ENCODE peak calls at places on chromosomes 12 and 14, in five cellular contexts. One of them, this sample, is unnamed.

GRCh38 chr14:32345311-32345771 is 16.2 kb downstream of the AKAP6 start:
- DNase-seq in kidney: no peak
- DNase-seq in caudate nucleus: no peak
- DNase-seq in Ammon's horn: peak; percentile 45
- DNase-seq in PC-3: peak; percentile 2
- DNase-seq in this sample: no peak

GRCh38 chr12:30000401-30000800 is 216.7 kb upstream of the TMTC1 start:
- DNase-seq in Ammon's horn: no peak
- DNase-seq in kidney: no peak
- DNase-seq in PC-3: no peak
- DNase-seq in caudate nucleus: no peak
- DNase-seq in this sample: no peak

GRCh38 chr12:69885656-69886055 is 60.6 kb downstream of the MYRFL start:
- DNase-seq in PC-3: no peak
- DNase-seq in kidney: no peak
- DNase-seq in Ammon's horn: no peak
- DNase-seq in caudate nucleus: no peak
- DNase-seq in this sample: no peak

GRCh38 chr12:75908961-75909699 is 122.4 kb downstream of the PHLDA1 start:
- DNase-seq in kidney: peak; percentile 61
- DNase-seq in caudate nucleus: no peak
- DNase-seq in PC-3: peak; percentile 41
- DNase-seq in Ammon's horn: peak; percentile 57
- DNase-seq in this sample: peak; percentile 29

GRCh38 chr12:118187746-118188390 is 51.9 kb downstream of the PEBP1 start:
- DNase-seq in PC-3: no peak
- DNase-seq in caudate nucleus: no peak
- DNase-seq in kidney: no peak
- DNase-seq in Ammon's horn: no peak
- DNase-seq in this sample: no peak

GRCh38 chr12:94304566-94305061 is 155.1 kb downstream of the CEP83 start:
- DNase-seq in PC-3: no peak
- DNase-seq in Ammon's horn: no peak
- DNase-seq in caudate nucleus: no peak
- DNase-seq in kidney: no peak
- DNase-seq in this sample: no peak

GRCh38 chr14:41362134-41362533 is 244.5 kb upstream of the LRFN5 start:
- DNase-seq in PC-3: peak; percentile 55
- DNase-seq in caudate nucleus: no peak
- DNase-seq in Ammon's horn: no peak
- DNase-seq in kidney: no peak
- DNase-seq in this sample: no peak

GRCh38 chr14:104405566-104406226 is 173.9 kb upstream of the C14orf180 start:
- DNase-seq in kidney: no peak
- DNase-seq in PC-3: no peak
- DNase-seq in caudate nucleus: no peak
- DNase-seq in Ammon's horn: no peak
- DNase-seq in this sample: no peak

GRCh38 chr14:95040723-95041476 is 116.4 kb downstream of the DICER1 start:
- DNase-seq in PC-3: no peak
- DNase-seq in kidney: no peak
- DNase-seq in Ammon's horn: no peak
- DNase-seq in caudate nucleus: no peak
- DNase-seq in this sample: no peak

GRCh38 chr12:126295652-126296051 is 1230.4 kb downstream of the AACS start:
- DNase-seq in PC-3: no peak
- DNase-seq in caudate nucleus: no peak
- DNase-seq in kidney: no peak
- DNase-seq in Ammon's horn: no peak
- DNase-seq in this sample: no peak

GRCh38 chr14:77113644-77114043 is 15.6 kb downstream of the CIPC start:
- DNase-seq in PC-3: no peak
- DNase-seq in caudate nucleus: no peak
- DNase-seq in kidney: peak; percentile 55
- DNase-seq in Ammon's horn: no peak
- DNase-seq in this sample: no peak

GRCh38 chr14:43475762-43476161 is 1031.3 kb downstream of the FSCB start:
- DNase-seq in PC-3: peak; percentile 57
- DNase-seq in kidney: no peak
- DNase-seq in caudate nucleus: no peak
- DNase-seq in Ammon's horn: no peak
- DNase-seq in this sample: no peak

GRCh38 chr14:56561586-56561985 is 18.0 kb upstream of the TMEM260 start:
- DNase-seq in PC-3: no peak
- DNase-seq in Ammon's horn: no peak
- DNase-seq in kidney: no peak
- DNase-seq in caudate nucleus: no peak
- DNase-seq in this sample: no peak

GRCh38 chr14:80388980-80389711 is 177.8 kb upstream of the DIO2 start:
- DNase-seq in kidney: no peak
- DNase-seq in PC-3: peak; percentile 94
- DNase-seq in Ammon's horn: no peak
- DNase-seq in caudate nucleus: no peak
- DNase-seq in this sample: no peak

GRCh38 chr12:130574402-130574801 is 141.7 kb downstream of the RIMBP2 start:
- DNase-seq in PC-3: no peak
- DNase-seq in kidney: no peak
- DNase-seq in Ammon's horn: no peak
- DNase-seq in caudate nucleus: no peak
- DNase-seq in this sample: no peak

GRCh38 chr12:34208331-34209258 is 186.3 kb downstream of the ALG10 start:
- DNase-seq in Ammon's horn: no peak
- DNase-seq in PC-3: no peak
- DNase-seq in caudate nucleus: no peak
- DNase-seq in kidney: no peak
- DNase-seq in this sample: no peak

GRCh38 chr12:92064420-92064819 is 81.2 kb downstream of the BTG1 start:
- DNase-seq in kidney: no peak
- DNase-seq in Ammon's horn: peak; percentile 62
- DNase-seq in caudate nucleus: no peak
- DNase-seq in PC-3: no peak
- DNase-seq in this sample: no peak

GRCh38 chr14:105581551-105582341 is 55.4 kb downstream of the TMEM121 start:
- DNase-seq in kidney: peak; percentile 62
- DNase-seq in PC-3: no peak
- DNase-seq in caudate nucleus: no peak
- DNase-seq in Ammon's horn: no peak
- DNase-seq in this sample: no peak

GRCh38 chr14:22520235-22520634 is 68.8 kb downstream of the DAD1 start:
- DNase-seq in kidney: no peak
- DNase-seq in PC-3: no peak
- DNase-seq in caudate nucleus: no peak
- DNase-seq in Ammon's horn: peak; percentile 38
- DNase-seq in this sample: peak; percentile 40

GRCh38 chr14:95270203-95270602 is 49.5 kb downstream of the CLMN start:
- DNase-seq in caudate nucleus: no peak
- DNase-seq in kidney: no peak
- DNase-seq in Ammon's horn: no peak
- DNase-seq in PC-3: no peak
- DNase-seq in this sample: no peak

GRCh38 chr12:108810636-108811035 is 46.7 kb downstream of the SSH1 start:
- DNase-seq in PC-3: no peak
- DNase-seq in Ammon's horn: no peak
- DNase-seq in kidney: no peak
- DNase-seq in caudate nucleus: no peak
- DNase-seq in this sample: no peak

GRCh38 chr14:102811254-102811963 is 34.2 kb downstream of the TRAF3 start:
- DNase-seq in caudate nucleus: no peak
- DNase-seq in Ammon's horn: no peak
- DNase-seq in kidney: no peak
- DNase-seq in PC-3: no peak
- DNase-seq in this sample: no peak

GRCh38 chr12:93122089-93122488 is 193.0 kb upstream of the EEA1 start:
- DNase-seq in caudate nucleus: no peak
- DNase-seq in PC-3: peak; percentile 54
- DNase-seq in Ammon's horn: no peak
- DNase-seq in kidney: no peak
- DNase-seq in this sample: no peak

GRCh38 chr12:130788515-130788914 is 50.5 kb downstream of the STX2 start:
- DNase-seq in PC-3: no peak
- DNase-seq in kidney: no peak
- DNase-seq in caudate nucleus: no peak
- DNase-seq in Ammon's horn: no peak
- DNase-seq in this sample: no peak

GRCh38 chr12:101779626-101780025 is 40.4 kb upstream of the SYCP3 start:
- DNase-seq in caudate nucleus: no peak
- DNase-seq in kidney: no peak
- DNase-seq in Ammon's horn: no peak
- DNase-seq in PC-3: no peak
- DNase-seq in this sample: no peak

GRCh38 chr12:110657747-110658146 is 31.2 kb downstream of the HVCN1 start:
- DNase-seq in PC-3: no peak
- DNase-seq in kidney: no peak
- DNase-seq in Ammon's horn: peak; percentile 70
- DNase-seq in caudate nucleus: no peak
- DNase-seq in this sample: no peak

GRCh38 chr14:105664691-105665090 is 138.3 kb downstream of the TMEM121 start:
- DNase-seq in Ammon's horn: no peak
- DNase-seq in kidney: peak; percentile 64
- DNase-seq in caudate nucleus: no peak
- DNase-seq in PC-3: no peak
- DNase-seq in this sample: no peak

GRCh38 chr12:109331546-109331945 is 16.2 kb upstream of the MYO1H start:
- DNase-seq in caudate nucleus: no peak
- DNase-seq in kidney: no peak
- DNase-seq in Ammon's horn: no peak
- DNase-seq in PC-3: no peak
- DNase-seq in this sample: no peak

GRCh38 chr12:22624573-22624907 is 431 bp upstream of the ETNK1 start:
- DNase-seq in caudate nucleus: no peak
- DNase-seq in kidney: no peak
- DNase-seq in Ammon's horn: no peak
- DNase-seq in PC-3: no peak
- DNase-seq in this sample: no peak

GRCh38 chr14:20631821-20632389 is 9.6 kb downstream of the OR6S1 start:
- DNase-seq in kidney: peak; percentile 83
- DNase-seq in caudate nucleus: no peak
- DNase-seq in Ammon's horn: no peak
- DNase-seq in PC-3: peak; percentile 81
- DNase-seq in this sample: no peak

GRCh38 chr12:96872946-96873345 is 34.1 kb upstream of the NEDD1 start:
- DNase-seq in caudate nucleus: no peak
- DNase-seq in Ammon's horn: no peak
- DNase-seq in kidney: no peak
- DNase-seq in PC-3: no peak
- DNase-seq in this sample: no peak

GRCh38 chr12:25839470-25839869 is 119.0 kb upstream of the RASSF8 start:
- DNase-seq in caudate nucleus: no peak
- DNase-seq in PC-3: peak; percentile 98
- DNase-seq in kidney: no peak
- DNase-seq in Ammon's horn: no peak
- DNase-seq in this sample: no peak

GRCh38 chr14:23436327-23437141 is 1.1 kb upstream of the MYH7 start:
- DNase-seq in Ammon's horn: peak; percentile 90
- DNase-seq in PC-3: no peak
- DNase-seq in kidney: peak; percentile 89
- DNase-seq in caudate nucleus: peak; percentile 43
- DNase-seq in this sample: peak; percentile 85

GRCh38 chr14:100810861-100811461 is 15.0 kb upstream of the MEG3 start:
- DNase-seq in Ammon's horn: no peak
- DNase-seq in kidney: peak; percentile 1
- DNase-seq in PC-3: peak; percentile 3
- DNase-seq in caudate nucleus: no peak
- DNase-seq in this sample: no peak

GRCh38 chr14:81199084-81199483 is 21.7 kb downstream of the GTF2A1 start:
- DNase-seq in kidney: no peak
- DNase-seq in caudate nucleus: no peak
- DNase-seq in Ammon's horn: no peak
- DNase-seq in PC-3: no peak
- DNase-seq in this sample: no peak

GRCh38 chr12:104213952-104214351 is 1.6 kb upstream of the TXNRD1 start:
- DNase-seq in PC-3: peak; percentile 89
- DNase-seq in kidney: no peak
- DNase-seq in Ammon's horn: peak; percentile 23
- DNase-seq in caudate nucleus: no peak
- DNase-seq in this sample: no peak

GRCh38 chr14:69398818-69399210 is 322 bp downstream of the SLC39A9 start:
- DNase-seq in Ammon's horn: no peak
- DNase-seq in kidney: no peak
- DNase-seq in PC-3: no peak
- DNase-seq in caudate nucleus: no peak
- DNase-seq in this sample: peak; percentile 1

GRCh38 chr14:99067141-99067920 is 204.7 kb downstream of the BCL11B start:
- DNase-seq in Ammon's horn: no peak
- DNase-seq in kidney: peak; percentile 65
- DNase-seq in caudate nucleus: no peak
- DNase-seq in PC-3: no peak
- DNase-seq in this sample: no peak